ENCODE peak calls at places on chromosomes 12 and 14, in six cellular contexts. N is neural progenitor cell; G is spleen; V is effector memory CD4-positive, alpha-beta T cell; I is fibroblast of lung; X is testis. Y is an unnamed sample. For H3K9me3 and H3K27me3, the result is how much of the 10 kb centered on the place peaks cover.

GRCh38 chr12:106873983-106874382 is 81.7 kb upstream of the TMEM263 start:
- DNase-seq in N (no peak), G (no peak), V (no peak), I (no peak), X (no peak), Y (no peak)

GRCh38 chr14:93946506-93947170 is 19.5 kb downstream of the FAM181A start:
- DNase-seq in N (no peak), G (no peak), V (no peak), I (peak), X (no peak), Y (no peak)

GRCh38 chr14:93943052-93943451 is 15.9 kb downstream of the FAM181A start:
- DNase-seq in N (no peak), G (no peak), V (no peak), I (peak), X (no peak), Y (no peak)

GRCh38 chr12:118034429-118035193 is 18.1 kb downstream of the RFC5 start:
- DNase-seq in N (peak), G (no peak), V (no peak), I (peak), X (peak), Y (peak)

GRCh38 chr12:18643673-18644072 is 94.1 kb downstream of the PLCZ1 start:
- DNase-seq in N (no peak), G (no peak), V (no peak), I (peak), X (no peak), Y (no peak)

GRCh38 chr12:69022674-69023073 is 89.7 kb upstream of the CPM start:
- DNase-seq in N (no peak), G (no peak), V (no peak), I (no peak), X (no peak), Y (no peak)

GRCh38 chr12:12513416-12514006 is 49.2 kb downstream of the DUSP16 start:
- DNase-seq in N (no peak), G (no peak), V (no peak), I (no peak), X (no peak), Y (no peak)

GRCh38 chr14:87449016-87449415 is 544.0 kb downstream of the GALC start:
- DNase-seq in N (no peak), G (no peak), V (no peak), I (no peak), X (no peak), Y (no peak)

GRCh38 chr12:52543985-52544888 is 8.7 kb downstream of the KRT71 start:
- DNase-seq in N (peak), G (peak), V (no peak), I (peak), X (peak), Y (peak)

GRCh38 chr12:131452444-131452860 is 258.4 kb upstream of the SFSWAP start:
- DNase-seq in N (peak), G (peak), V (no peak), I (no peak), X (peak), Y (peak)

GRCh38 chr12:101221301-101221700 is 11.3 kb upstream of the SLC5A8 start:
- DNase-seq in N (no peak), G (no peak), V (no peak), I (no peak), X (no peak), Y (no peak)

GRCh38 chr14:91116913-91117588 is 3.2 kb downstream of the DGLUCY start:
- DNase-seq in N (no peak), G (no peak), V (no peak), I (peak), X (no peak), Y (no peak)

GRCh38 chr12:49342914-49343731 is 3.6 kb upstream of the DNAJC22 start:
- DNase-seq in N (no peak), G (no peak), V (no peak), I (no peak), X (no peak), Y (no peak)

GRCh38 chr14:55580401-55581010 is 499 bp downstream of the KTN1 start:
- DNase-seq in N (peak), G (peak), V (peak), I (no peak), X (peak), Y (peak)

GRCh38 chr14:97757491-97757890 is 960.3 kb downstream of the VRK1 start:
- DNase-seq in N (peak), G (no peak), V (no peak), I (no peak), X (no peak), Y (no peak)

GRCh38 chr12:121872546-121873223 is 14.0 kb upstream of the HPD start:
- DNase-seq in N (no peak), G (no peak), V (no peak), I (peak), X (no peak), Y (peak)
- H3K4me3 ChIP-seq in N (no peak), G (no peak), V (no peak), I (no peak), X (no peak), Y (no peak)

GRCh38 chr12:57993030-57993429 is 51.7 kb downstream of the ATP23 start:
- DNase-seq in N (no peak), G (no peak), V (no peak), I (peak), X (no peak), Y (no peak)

GRCh38 chr12:58000499-58000898 is 59.1 kb downstream of the ATP23 start:
- DNase-seq in N (no peak), G (no peak), V (no peak), I (no peak), X (no peak), Y (no peak)

GRCh38 chr12:57996520-57996919 is 55.2 kb downstream of the ATP23 start:
- DNase-seq in N (no peak), G (no peak), V (no peak), I (no peak), X (no peak), Y (no peak)

GRCh38 chr12:57993834-57994233 is 52.5 kb downstream of the ATP23 start:
- DNase-seq in N (no peak), G (no peak), V (no peak), I (no peak), X (no peak), Y (no peak)

DNA sequence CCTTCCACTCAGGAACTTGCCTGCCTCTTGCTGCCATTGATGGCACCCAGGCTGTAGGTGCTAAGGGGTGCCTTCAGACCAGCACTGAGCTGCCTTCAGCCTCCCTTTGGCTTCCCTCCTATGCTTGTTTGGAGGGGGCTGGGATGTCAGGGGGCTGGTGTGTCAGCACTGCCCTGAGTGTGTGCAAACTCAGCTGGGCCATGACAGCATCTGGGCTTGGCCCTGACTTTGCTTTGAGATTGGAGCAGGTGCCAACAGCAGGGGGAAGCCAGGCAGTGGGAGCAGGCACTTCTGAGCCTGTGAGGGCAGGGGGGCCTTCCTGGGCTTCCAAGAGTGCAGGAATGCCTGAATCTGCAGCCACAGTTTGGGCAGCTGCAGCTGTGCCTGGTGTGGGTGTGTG is 56.9 kb downstream of the ATP23 start:
- DNase-seq in N (no peak), G (no peak), V (no peak), I (no peak), X (no peak), Y (no peak)
- H3K9me3 ChIP-seq in N (under half), G (half or more), V (under half), I (under half), X (under half), Y (under half)

DNA sequence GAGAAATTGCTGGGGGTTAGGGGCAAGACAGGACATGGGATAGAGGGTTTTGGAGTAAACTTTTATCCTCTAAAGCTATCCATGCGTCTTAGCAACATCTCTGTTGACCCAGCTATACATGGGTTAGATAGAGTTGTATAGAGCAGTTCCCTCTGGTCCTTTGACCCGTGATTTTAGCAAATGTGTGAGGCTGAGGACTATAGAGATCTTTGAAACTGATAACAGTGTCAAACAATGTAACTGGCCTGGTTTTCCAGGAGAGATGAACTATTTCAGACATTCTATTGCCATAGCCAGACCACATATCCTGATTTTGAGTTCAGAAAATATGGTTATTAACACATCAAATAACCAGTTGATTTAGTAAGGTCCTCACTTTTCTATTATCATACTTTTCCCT is 60.4 kb downstream of the B4GALNT3 start:
- DNase-seq in N (no peak), G (no peak), V (no peak), I (no peak), X (no peak), Y (no peak)
- H3K27me3 ChIP-seq in N (under half), G (under half), V (under half), I (under half), X (under half), Y (under half)

GRCh38 chr12:51360315-51360714 is 13.8 kb upstream of the CELA1 start:
- DNase-seq in N (no peak), G (no peak), V (no peak), I (no peak), X (no peak), Y (no peak)

GRCh38 chr12:51364026-51364425 is 17.5 kb upstream of the CELA1 start:
- DNase-seq in N (no peak), G (no peak), V (no peak), I (no peak), X (no peak), Y (no peak)

GRCh38 chr12:51362747-51363342 is 16.4 kb upstream of the CELA1 start:
- DNase-seq in N (no peak), G (no peak), V (no peak), I (no peak), X (no peak), Y (no peak)

GRCh38 chr12:51361419-51362016 is 15.0 kb upstream of the CELA1 start:
- DNase-seq in N (no peak), G (no peak), V (no peak), I (no peak), X (no peak), Y (no peak)

DNA sequence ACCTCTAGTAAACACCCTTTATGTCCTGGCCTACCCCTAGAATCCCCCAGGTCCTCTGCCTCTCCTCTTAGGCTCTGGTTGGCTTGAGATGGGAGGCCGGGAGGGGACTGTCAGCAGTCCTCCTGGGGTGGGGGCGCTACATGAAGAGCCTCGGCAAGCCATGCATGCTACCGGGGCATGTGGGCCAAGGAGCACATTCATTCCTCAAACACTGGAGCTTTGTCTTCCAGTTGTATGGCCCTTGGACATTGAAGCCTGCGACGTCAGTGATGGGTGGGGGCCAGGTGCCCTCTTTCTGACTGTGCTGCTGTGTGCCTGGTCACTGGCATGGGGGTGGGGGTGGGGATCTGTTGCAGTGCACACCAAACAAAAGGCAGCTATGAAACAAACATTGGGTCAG is 15.8 kb upstream of the CELA1 start:
- DNase-seq in N (no peak), G (no peak), V (no peak), I (no peak), X (no peak), Y (no peak)
- H3K4me3 ChIP-seq in N (no peak), G (no peak), V (no peak), I (no peak), X (no peak), Y (no peak)

GRCh38 chr12:46855760-46856159 is 30.0 kb upstream of the SLC38A4 start:
- DNase-seq in N (no peak), G (no peak), V (no peak), I (no peak), X (no peak), Y (no peak)

GRCh38 chr12:46858368-46858767 is 32.6 kb upstream of the SLC38A4 start:
- DNase-seq in N (peak), G (no peak), V (no peak), I (no peak), X (no peak), Y (no peak)

DNA sequence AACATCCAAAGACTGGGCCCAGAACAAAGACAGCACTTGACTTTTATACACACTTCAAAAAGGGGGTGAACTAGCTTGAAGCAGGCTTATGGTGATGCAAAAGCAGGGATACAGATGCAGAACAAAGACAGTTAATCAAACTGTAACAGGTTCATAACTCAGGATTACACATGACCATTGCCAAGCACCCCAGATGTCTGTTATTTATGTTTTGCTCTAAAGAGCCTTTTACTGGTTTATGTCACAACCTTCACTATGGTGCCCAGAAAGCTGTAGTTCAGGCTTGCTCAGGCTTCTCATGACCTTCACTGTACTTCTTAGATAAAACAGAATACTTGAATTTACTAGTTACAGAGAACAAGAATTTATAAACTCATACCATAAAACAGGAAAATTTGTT is 31.7 kb upstream of the SLC38A4 start:
- DNase-seq in N (no peak), G (no peak), V (no peak), I (no peak), X (no peak), Y (no peak)
- H3K9me3 ChIP-seq in N (under half), G (under half), V (under half), I (under half), X (under half), Y (under half)

DNA sequence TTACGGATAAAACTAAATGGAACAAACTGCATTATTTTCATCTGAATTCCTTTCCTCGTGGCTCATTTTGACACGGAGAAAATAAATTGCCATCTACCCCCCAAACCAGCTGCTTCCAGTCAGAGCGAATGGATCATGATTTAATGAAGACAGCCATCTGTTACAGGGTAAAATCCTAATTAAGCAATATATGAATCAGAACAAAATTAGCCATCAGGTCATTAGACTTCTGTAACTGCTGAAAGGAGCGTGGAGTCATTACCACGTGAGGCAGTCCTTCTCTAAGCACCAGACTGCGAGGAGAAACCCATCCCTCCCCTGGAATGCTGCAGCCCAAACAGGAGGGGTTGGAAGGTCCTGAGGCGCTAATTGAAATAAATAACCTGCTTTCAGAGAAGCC is 51.1 kb upstream of the TCL1A start:
- DNase-seq in N (no peak), G (no peak), V (no peak), I (no peak), X (no peak), Y (no peak)
- H3K27me3 ChIP-seq in N (under half), G (under half), V (under half), I (under half), X (under half), Y (under half)

GRCh38 chr12:115335594-115335993 is 651.6 kb upstream of the TBX3 start:
- DNase-seq in N (no peak), G (no peak), V (no peak), I (no peak), X (no peak), Y (no peak)
- H3K4me3 ChIP-seq in N (no peak), G (no peak), V (no peak), I (no peak), X (no peak), Y (no peak)

DNA sequence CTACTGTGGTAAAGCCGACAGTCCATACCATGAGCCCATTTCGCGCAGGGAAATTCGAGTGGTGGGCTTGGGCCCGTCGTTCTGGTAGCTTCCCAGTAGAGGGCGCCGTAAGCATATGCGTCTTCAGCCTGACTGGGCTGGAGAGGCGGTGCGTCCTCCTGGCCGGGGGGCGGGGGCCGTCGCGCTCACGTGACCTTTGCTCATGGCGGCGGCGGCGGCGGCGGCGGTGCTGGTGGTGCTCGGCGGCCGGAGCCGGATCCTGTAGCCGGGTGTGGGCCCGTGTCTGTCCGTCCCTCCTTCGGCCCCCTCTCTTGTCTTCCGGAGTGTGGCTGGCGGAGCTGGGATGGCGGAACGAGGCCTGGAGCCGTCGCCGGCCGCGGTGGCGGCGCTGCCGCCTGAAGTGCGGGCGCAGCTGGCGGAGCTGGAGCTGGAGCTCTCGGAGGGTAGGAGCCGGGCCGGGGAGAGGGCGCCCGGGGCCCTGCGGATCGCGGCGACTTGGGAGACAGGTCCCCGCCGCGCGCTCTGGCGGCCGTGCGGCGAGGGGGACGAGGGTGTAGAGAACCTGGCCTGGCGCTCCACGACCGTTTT is at the start of gene DIP2B:
- DNase-seq in N (peak), G (peak), V (peak), I (peak), X (peak), Y (peak)
- H3K9me3 ChIP-seq in N (under half), G (under half), V (under half), I (under half), X (under half), Y (under half)

DNA sequence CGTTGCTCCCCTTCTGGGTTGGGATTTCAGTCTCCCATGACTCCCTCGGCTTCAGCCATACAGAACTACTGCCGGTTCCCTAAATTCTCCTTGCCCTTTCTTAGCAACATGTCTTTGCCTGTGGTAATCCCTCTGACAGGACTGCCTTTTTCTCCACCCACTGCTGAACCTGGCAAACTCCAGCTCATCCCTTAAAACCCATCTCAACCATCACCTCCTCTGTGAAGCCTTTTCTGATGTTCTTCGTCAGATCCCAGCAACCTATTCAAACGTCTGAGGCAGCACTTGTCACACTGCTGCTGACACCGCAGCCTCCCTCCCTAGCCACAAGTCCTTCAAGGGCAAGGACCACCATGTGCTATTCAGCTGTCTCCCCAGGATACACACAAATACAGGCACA is 10.2 kb upstream of the SMUG1 start:
- DNase-seq in N (no peak), G (no peak), V (no peak), I (no peak), X (no peak), Y (no peak)
- H3K27me3 ChIP-seq in N (half or more), G (half or more), V (under half), I (under half), X (under half), Y (under half)

GRCh38 chr14:27315947-27316346 is 718.1 kb upstream of the NOVA1 start:
- DNase-seq in N (no peak), G (no peak), V (no peak), I (no peak), X (no peak), Y (no peak)

GRCh38 chr14:27318769-27319280 is 721.0 kb upstream of the NOVA1 start:
- DNase-seq in N (no peak), G (no peak), V (no peak), I (no peak), X (no peak), Y (no peak)

GRCh38 chr14:27315477-27315876 is 717.6 kb upstream of the NOVA1 start:
- DNase-seq in N (no peak), G (no peak), V (no peak), I (no peak), X (no peak), Y (no peak)
- H3K4me3 ChIP-seq in N (no peak), G (no peak), V (no peak), I (no peak), X (no peak), Y (no peak)